ENCODE peak calls at places on chromosomes 4 and X, in eight cellular contexts. X is activated T-helper 9 cell treated with anti-CD3 and anti-CD28 coated beads, Interleukin-2, amount 50 U/mL, for 16 hours; V is NT2/D1; L is ovary; T is NCI-H1417; Q is brain microvascular endothelial cell; P is endothelial cell; A is NCI-H2029. I is an unnamed sample.

GRCh38 chrX:123219916-123220315 is 35.8 kb downstream of the GRIA3 start:
- DNase-seq in P (no peak), T (no peak), A (no peak), Q (no peak), L (peak; percentile 45), V (peak; percentile 38), X (no peak), I (no peak)

GRCh38 chrX:129462707-129463106 is 60.6 kb downstream of the SMARCA1 start:
- DNase-seq in X (no peak), Q (no peak), P (no peak), T (no peak), L (no peak), V (no peak), A (no peak), I (no peak)

GRCh38 chrX:124223524-124223923 is 108.9 kb upstream of the TEX13D start:
- DNase-seq in X (no peak), P (peak; percentile 18), V (no peak), Q (no peak), T (no peak), A (no peak), L (no peak), I (peak; percentile 55)

GRCh38 chr4:176286728-176287127 is 17.7 kb upstream of the ASB5 start:
- DNase-seq in P (no peak), A (no peak), T (no peak), V (no peak), L (no peak), Q (no peak), X (no peak), I (no peak)

GRCh38 chr4:56979674-56980073 is 978 bp downstream of the POLR2B start:
- DNase-seq in V (no peak), P (peak; percentile 39), L (no peak), T (no peak), A (no peak), X (no peak), Q (peak; percentile 65), I (peak; percentile 26)

GRCh38 chr4:138627096-138627495 is 384.9 kb upstream of the SLC7A11 start:
- DNase-seq in Q (no peak), L (no peak), T (no peak), X (no peak), A (no peak), P (no peak), V (no peak), I (no peak)

GRCh38 chr4:137621056-137621455 is 88.8 kb upstream of the PCDH18 start:
- DNase-seq in V (no peak), A (no peak), Q (peak; percentile 25), X (no peak), L (no peak), T (no peak), P (no peak), I (no peak)

GRCh38 chr4:152032722-152033131 is 271.9 kb upstream of the GATB start:
- DNase-seq in Q (peak; percentile 53), A (no peak), V (no peak), X (no peak), T (no peak), L (no peak), P (no peak), I (no peak)

GRCh38 chr4:135917016-135917415 is 1615.3 kb downstream of the PCDH18 start:
- DNase-seq in P (no peak), T (no peak), L (no peak), A (no peak), X (no peak), Q (peak; percentile 22), V (no peak), I (no peak)

GRCh38 chr4:95155759-95156451 is 392.9 kb downstream of the UNC5C start:
- DNase-seq in V (no peak), L (no peak), A (no peak), P (no peak), T (peak; percentile 35), Q (peak; percentile 35), X (no peak), I (no peak)

GRCh38 chr4:8702516-8703400 is 110.2 kb downstream of the CPZ start:
- DNase-seq in X (no peak), V (no peak), A (no peak), P (no peak), Q (no peak), L (no peak), T (no peak), I (no peak)

GRCh38 chr4:184409911-184410692 is 64.2 kb downstream of the IRF2 start:
- DNase-seq in L (no peak), Q (no peak), P (peak; percentile 15), T (no peak), A (no peak), V (no peak), X (peak; percentile 15), I (peak; percentile 59)

GRCh38 chrX:77899081-77899828 is at the start of gene COX7B:
- DNase-seq in V (peak; percentile 91), X (peak; percentile 13), P (peak; percentile 56), Q (peak; percentile 91), L (peak; percentile 56), A (peak; percentile 93), T (peak; percentile 97), I (peak; percentile 41)

GRCh38 chr4:100361336-100361735 is 156.5 kb downstream of the EMCN start:
- DNase-seq in L (no peak), A (no peak), Q (no peak), V (no peak), P (no peak), X (no peak), T (no peak), I (no peak)

GRCh38 chrX:8773117-8773516 is 28.1 kb downstream of the FAM9A start:
- DNase-seq in Q (no peak), A (no peak), X (no peak), P (no peak), V (no peak), T (no peak), L (no peak), I (no peak)

GRCh38 chr4:152528060-152528459 is 7.8 kb downstream of the FBXW7 start:
- DNase-seq in X (no peak), Q (no peak), A (no peak), T (no peak), P (no peak), L (no peak), V (no peak), I (no peak)

GRCh38 chrX:152988536-152989291 is 5.2 kb downstream of the PNMA5 start:
- DNase-seq in L (no peak), V (no peak), A (no peak), T (no peak), P (no peak), X (no peak), Q (no peak), I (no peak)

GRCh38 chr4:25258980-25259578 is 25.2 kb downstream of the PI4K2B start:
- DNase-seq in L (no peak), P (no peak), X (no peak), A (no peak), T (no peak), V (no peak), Q (peak; percentile 19), I (no peak)

GRCh38 chrX:96971812-96972211 is 88.1 kb downstream of the RPA4 start:
- DNase-seq in V (no peak), Q (no peak), L (no peak), X (no peak), T (no peak), A (no peak), P (no peak), I (no peak)

GRCh38 chr4:45122406-45122805 is 396.1 kb upstream of the GNPDA2 start:
- DNase-seq in V (no peak), L (no peak), P (no peak), A (no peak), X (no peak), T (no peak), Q (no peak), I (no peak)

GRCh38 chr4:90118547-90119211 is 8.5 kb upstream of the CCSER1 start:
- DNase-seq in X (no peak), Q (no peak), A (no peak), T (no peak), L (no peak), P (no peak), V (no peak), I (no peak)

GRCh38 chrX:150575415-150575814 is 7.0 kb downstream of the MTM1 start:
- DNase-seq in V (no peak), L (no peak), X (peak; percentile 42), T (no peak), P (no peak), A (no peak), Q (no peak), I (peak; percentile 35)

GRCh38 chrX:10001496-10001895 is 34.3 kb downstream of the CLDN34 start:
- DNase-seq in A (no peak), P (no peak), Q (no peak), T (no peak), V (no peak), L (no peak), X (no peak), I (no peak)

GRCh38 chr4:63296773-63297172 is 1112.5 kb downstream of the TECRL start:
- DNase-seq in A (no peak), T (no peak), X (no peak), L (no peak), P (no peak), Q (no peak), V (no peak), I (no peak)

GRCh38 chr4:102518703-102519131 is 17.6 kb downstream of the NFKB1 start:
- DNase-seq in T (no peak), X (no peak), P (no peak), A (no peak), V (no peak), L (no peak), Q (no peak), I (peak; percentile 15)

GRCh38 chr4:80309301-80310004 is 26.1 kb upstream of the CFAP299 start:
- DNase-seq in P (no peak), V (no peak), L (no peak), A (no peak), Q (peak; percentile 89), T (no peak), X (no peak), I (no peak)

GRCh38 chr4:87086143-87086805 is 134.1 kb downstream of the KLHL8 start:
- DNase-seq in X (no peak), A (no peak), V (no peak), P (no peak), L (no peak), Q (no peak), T (no peak), I (no peak)

GRCh38 chr4:113440366-113440765 is 321.2 kb downstream of the CAMK2D start:
- DNase-seq in L (no peak), Q (no peak), A (no peak), V (no peak), P (no peak), X (no peak), T (no peak), I (no peak)

GRCh38 chr4:2457481-2458295 is 11.2 kb upstream of the RNF4 start:
- DNase-seq in A (no peak), V (no peak), L (no peak), P (no peak), Q (no peak), X (no peak), T (no peak), I (no peak)

GRCh38 chr4:151807220-151807619 is 46.4 kb upstream of the GATB start:
- DNase-seq in X (no peak), T (no peak), L (no peak), P (no peak), V (no peak), Q (no peak), A (no peak), I (no peak)

GRCh38 chr4:102061133-102061532 is 270.6 kb downstream of the BANK1 start:
- DNase-seq in L (no peak), X (no peak), P (no peak), Q (no peak), T (no peak), V (no peak), A (no peak), I (no peak)

GRCh38 chr4:75678965-75679364 is 5.8 kb upstream of the G3BP2 start:
- DNase-seq in Q (no peak), L (no peak), P (no peak), T (no peak), A (no peak), X (no peak), V (no peak), I (no peak)

GRCh38 chrX:63918611-63919010 is 133.6 kb upstream of the ARHGEF9 start:
- DNase-seq in V (no peak), Q (peak; percentile 76), T (no peak), A (no peak), P (peak; percentile 3), L (no peak), X (no peak), I (no peak)

GRCh38 chr4:90025248-90025647 is 101.9 kb upstream of the CCSER1 start:
- DNase-seq in P (no peak), Q (no peak), T (no peak), X (no peak), L (no peak), A (no peak), V (no peak), I (no peak)

I was measured in T-helper 1 cell.